ENCODE peak calls at places on chromosomes 3 and 15, in six cellular contexts. One of them, this sample, is unnamed.

GRCh38 chr15:70478251-70478990 is 284.9 kb downstream of the UACA start:
- DNase-seq in PC-3: no peak
- DNase-seq in hippocampal formation: no peak
- DNase-seq in OCI-M1: no peak
- DNase-seq in posterior vena cava: peak
- DNase-seq in Right ventricle myocardium inferior: no peak
- DNase-seq in this sample: peak

GRCh38 chr15:68152342-68152741 is 52.8 kb downstream of the CALML4 start:
- DNase-seq in Right ventricle myocardium inferior: no peak
- DNase-seq in hippocampal formation: no peak
- DNase-seq in OCI-M1: no peak
- DNase-seq in PC-3: no peak
- DNase-seq in posterior vena cava: no peak
- DNase-seq in this sample: no peak

GRCh38 chr3:30625541-30626438 is 19.4 kb downstream of the TGFBR2 start:
- DNase-seq in posterior vena cava: no peak
- DNase-seq in hippocampal formation: no peak
- DNase-seq in OCI-M1: no peak
- DNase-seq in PC-3: peak
- DNase-seq in Right ventricle myocardium inferior: no peak
- DNase-seq in this sample: no peak

GRCh38 chr15:55587321-55588069 is 650 bp downstream of the PYGO1 start:
- DNase-seq in posterior vena cava: peak
- DNase-seq in OCI-M1: peak
- DNase-seq in PC-3: peak
- DNase-seq in hippocampal formation: no peak
- DNase-seq in Right ventricle myocardium inferior: no peak
- DNase-seq in this sample: no peak

GRCh38 chr3:194235160-194235559 is 99.2 kb downstream of the HES1 start:
- DNase-seq in Right ventricle myocardium inferior: no peak
- DNase-seq in OCI-M1: no peak
- DNase-seq in posterior vena cava: no peak
- DNase-seq in PC-3: no peak
- DNase-seq in hippocampal formation: no peak
- DNase-seq in this sample: no peak

GRCh38 chr15:89068325-89068784 is 19.9 kb upstream of the ABHD2 start:
- DNase-seq in Right ventricle myocardium inferior: no peak
- DNase-seq in posterior vena cava: no peak
- DNase-seq in OCI-M1: peak
- DNase-seq in PC-3: peak
- DNase-seq in hippocampal formation: no peak
- DNase-seq in this sample: peak

GRCh38 chr15:71379893-71380292 is 264.6 kb downstream of the THSD4 start:
- DNase-seq in OCI-M1: no peak
- DNase-seq in hippocampal formation: no peak
- DNase-seq in Right ventricle myocardium inferior: no peak
- DNase-seq in posterior vena cava: no peak
- DNase-seq in PC-3: no peak
- DNase-seq in this sample: no peak

GRCh38 chr3:186255703-186256331 is 106.2 kb downstream of the DGKG start:
- DNase-seq in hippocampal formation: peak
- DNase-seq in PC-3: no peak
- DNase-seq in posterior vena cava: no peak
- DNase-seq in OCI-M1: peak
- DNase-seq in Right ventricle myocardium inferior: no peak
- DNase-seq in this sample: no peak

GRCh38 chr15:66966256-66966655 is 99.1 kb upstream of the SMAD3 start:
- DNase-seq in OCI-M1: no peak
- DNase-seq in Right ventricle myocardium inferior: no peak
- DNase-seq in posterior vena cava: no peak
- DNase-seq in hippocampal formation: no peak
- DNase-seq in PC-3: peak
- DNase-seq in this sample: no peak

GRCh38 chr3:52403271-52403841 is 41.5 kb downstream of the SEMA3G start:
- DNase-seq in PC-3: no peak
- DNase-seq in Right ventricle myocardium inferior: peak
- DNase-seq in hippocampal formation: no peak
- DNase-seq in posterior vena cava: peak
- DNase-seq in OCI-M1: no peak
- DNase-seq in this sample: no peak

This sample was measured in pons.